ENCODE peak calls at places on chromosomes 11 and 22, in ten cellular contexts. S is NCI-H510A; U is NCI-H1105; A is WTC11; I is endothelial cell; N is activated CD8-positive, alpha-beta T cell treated with anti-CD3 and anti-CD28 coated beads for 36 hours; G is iPS-NIHi11; F is left cardiac atrium; V is Caki2; C is activated T-helper 9 cell treated with anti-CD3 and anti-CD28 coated beads, Interleukin-2, amount 50 U/mL, for 16 hours. Z is an unnamed sample.

GRCh38 chr11:134501406-134502152 is 89.5 kb upstream of the B3GAT1 start:
- DNase-seq in S (no peak), U (no peak), A (no peak), I (no peak), N (no peak), G (no peak), F (no peak), V (no peak), C (no peak), Z (no peak)

GRCh38 chr11:67045314-67045713 is 11.3 kb upstream of the RHOD start:
- DNase-seq in S (no peak), U (no peak), A (no peak), I (no peak), N (no peak), G (no peak), F (no peak), V (peak; percentile 77), C (no peak), Z (no peak)

GRCh38 chr22:27108425-27109114 is 451.2 kb downstream of the MIAT start:
- DNase-seq in S (peak; percentile 48), U (peak; percentile 61), A (no peak), I (no peak), N (no peak), G (no peak), F (peak; percentile 56), V (peak; percentile 80), C (no peak), Z (no peak)

GRCh38 chr22:34395370-34395769 is 475.1 kb upstream of the LARGE1 start:
- DNase-seq in S (no peak), U (no peak), A (no peak), I (no peak), N (no peak), G (no peak), F (no peak), V (peak; percentile 26), C (no peak), Z (no peak)

GRCh38 chr22:29726104-29726503 is 6.3 kb downstream of the CABP7 start:
- DNase-seq in S (no peak), U (no peak), A (no peak), I (no peak), N (no peak), G (no peak), F (no peak), V (no peak), C (no peak), Z (no peak)

GRCh38 chr11:45896392-45897068 is 10.5 kb downstream of the FREY1 start:
- DNase-seq in S (peak; percentile 49), U (peak; percentile 90), A (peak; percentile 82), I (no peak), N (no peak), G (peak; percentile 79), F (no peak), V (no peak), C (no peak), Z (peak; percentile 89)

GRCh38 chr11:124442442-124442841 is 3.1 kb downstream of the OR8B8 start:
- DNase-seq in S (no peak), U (no peak), A (no peak), I (no peak), N (no peak), G (no peak), F (no peak), V (no peak), C (no peak), Z (no peak)

GRCh38 chr11:122097419-122098001 is 18.5 kb downstream of the BLID start:
- DNase-seq in S (no peak), U (peak; percentile 90), A (no peak), I (no peak), N (no peak), G (no peak), F (no peak), V (no peak), C (no peak), Z (peak; percentile 90)

GRCh38 chr22:24968066-24968561 is 15.6 kb downstream of the KIAA1671 start:
- DNase-seq in S (no peak), U (no peak), A (peak; percentile 76), I (no peak), N (no peak), G (peak; percentile 52), F (no peak), V (peak; percentile 63), C (no peak), Z (no peak)

GRCh38 chr11:123740787-123741158 is 687 bp downstream of the ZNF202 start:
- DNase-seq in S (no peak), U (no peak), A (no peak), I (no peak), N (no peak), G (peak; percentile 10), F (no peak), V (no peak), C (no peak), Z (no peak)

GRCh38 chr11:75786101-75786736 is 17.6 kb downstream of the DGAT2 start:
- DNase-seq in S (no peak), U (no peak), A (no peak), I (no peak), N (no peak), G (no peak), F (no peak), V (peak; percentile 9), C (no peak), Z (no peak)

GRCh38 chr22:36086170-36086490 is 57.5 kb upstream of the RBFOX2 start:
- DNase-seq in S (no peak), U (no peak), A (peak; percentile 59), I (no peak), N (no peak), G (peak; percentile 51), F (no peak), V (peak; percentile 41), C (no peak), Z (no peak)

GRCh38 chr11:33912405-33913361 is 20.8 kb upstream of the LMO2 start:
- DNase-seq in S (peak; percentile 48), U (peak; percentile 70), A (no peak), I (no peak), N (no peak), G (no peak), F (no peak), V (peak; percentile 71), C (no peak), Z (no peak)

GRCh38 chr22:42461511-42461910 is 29.3 kb upstream of the NFAM1 start:
- DNase-seq in S (peak; percentile 79), U (peak; percentile 73), A (peak; percentile 54), I (no peak), N (no peak), G (peak; percentile 51), F (no peak), V (no peak), C (no peak), Z (peak; percentile 84)

GRCh38 chr11:76752321-76753175 is 30.6 kb upstream of the TSKU start:
- DNase-seq in S (no peak), U (no peak), A (no peak), I (no peak), N (no peak), G (peak; percentile 42), F (peak; percentile 94), V (no peak), C (no peak), Z (no peak)

GRCh38 chr11:125165664-125166346 is 1.3 kb downstream of the PKNOX2 start:
- DNase-seq in S (no peak), U (no peak), A (no peak), I (no peak), N (no peak), G (peak; percentile 31), F (no peak), V (no peak), C (no peak), Z (no peak)

GRCh38 chr11:112962854-112963367 is 1.7 kb downstream of the NCAM1 start:
- DNase-seq in S (peak; percentile 64), U (peak; percentile 86), A (peak; percentile 52), I (peak; percentile 44), N (no peak), G (peak; percentile 44), F (peak; percentile 73), V (peak; percentile 64), C (no peak), Z (peak; percentile 91)